ENCODE peak calls at places on chromosomes 7 and 10, in four cellular contexts. S is activated CD8-positive, alpha-beta T cell treated with anti-CD3 and anti-CD28 coated beads for 36 hours; B is activated T-cell treated with anti-CD3 and anti-CD28 coated beads, Interleukin-2, amount 50 U/mL, for 72 hours; Y is foreskin keratinocyte. H is an unnamed sample.

GRCh38 chr10:77325233-77325537 is 312.4 kb downstream of the KCNMA1 start:
- ATAC-seq in S (no peak), B (no peak), Y (no peak), H (no peak)

GRCh38 chr7:50667338-50667737 is 102.1 kb upstream of the DDC start:
- ATAC-seq in S (no peak), B (no peak), Y (no peak), H (no peak)

GRCh38 chr7:130988443-130988842 is 254.4 kb upstream of the KLF14 start:
- ATAC-seq in S (peak), B (peak), Y (no peak), H (peak)

GRCh38 chr7:127863082-127863481 is 168.2 kb downstream of the LRRC4 start:
- ATAC-seq in S (no peak), B (no peak), Y (no peak), H (no peak)

GRCh38 chr7:150901160-150902035 is 49.1 kb downstream of the AOC1 start:
- ATAC-seq in S (no peak), B (no peak), Y (no peak), H (no peak)

GRCh38 chr10:1155791-1156615 is 99.8 kb downstream of the WDR37 start:
- ATAC-seq in S (no peak), B (no peak), Y (no peak), H (no peak)

GRCh38 chr10:19705273-19705672 is 111.0 kb upstream of the PLXDC2 start:
- ATAC-seq in S (no peak), B (no peak), Y (no peak), H (no peak)

GRCh38 chr10:124341768-124342135 is 77.0 kb downstream of the OAT start:
- ATAC-seq in S (peak), B (peak), Y (no peak), H (no peak)

GRCh38 chr10:127968027-127968441 is 61.1 kb downstream of the PTPRE start:
- ATAC-seq in S (peak), B (no peak), Y (no peak), H (no peak)

GRCh38 chr10:59907918-59908807 is 1.8 kb upstream of the CCDC6 start:
- ATAC-seq in S (no peak), B (no peak), Y (peak), H (peak)

GRCh38 chr10:83680470-83680891 is 458.8 kb upstream of the GHITM start:
- ATAC-seq in S (peak), B (peak), Y (no peak), H (no peak)

GRCh38 chr10:95655571-95656290 is 780 bp downstream of the ALDH18A1 start:
- ATAC-seq in S (peak), B (peak), Y (peak), H (peak)

H was measured in SK-N-SH treated with all-trans-retinoic acid at 6 μM for 48 hours.